ENCODE peak calls at places on chromosomes 11 and 22, in six cellular contexts. B is IMR-90, V is GM12891, Y is lower leg skin, J is H54, E is A549. N is an unnamed sample.

GRCh38 chr11:14376920-14377319 is 17.9 kb upstream of the RRAS2 start:
- DNase-seq in Y (no peak), E (no peak), B (no peak), J (no peak), V (no peak), N (no peak)

GRCh38 chr11:8907116-8907515 is 3.9 kb upstream of the AKIP1 start:
- DNase-seq in V (no peak), J (no peak), E (no peak), B (no peak), Y (no peak), N (no peak)

GRCh38 chr11:12380565-12381325 is 3.4 kb downstream of the PARVA start:
- DNase-seq in B (no peak), J (no peak), V (no peak), Y (no peak), E (no peak), N (no peak)

GRCh38 chr22:30423296-30423958 is 2.1 kb upstream of the MTFP1 start:
- DNase-seq in Y (peak; percentile 58), V (no peak), E (no peak), B (no peak), J (no peak), N (peak; percentile 74)

GRCh38 chr11:9726313-9727022 is 62.6 kb downstream of the SWAP70 start:
- DNase-seq in J (peak; percentile 44), E (no peak), V (no peak), Y (no peak), B (peak; percentile 88), N (no peak)

GRCh38 chr11:13772223-13773046 is 104.0 kb downstream of the FAR1 start:
- DNase-seq in J (peak; percentile 13), B (peak; percentile 62), Y (no peak), E (peak; percentile 16), V (no peak), N (peak; percentile 85)

GRCh38 chr22:42347281-42347824 is 76.9 kb upstream of the TCF20 start:
- DNase-seq in B (no peak), Y (no peak), J (no peak), V (no peak), E (no peak), N (no peak)

GRCh38 chr11:60841797-60842687 is at the start of gene CCDC86:
- DNase-seq in V (peak; percentile 98), E (peak; percentile 99), B (peak; percentile 94), J (peak; percentile 96), Y (peak; percentile 95), N (peak; percentile 98)

GRCh38 chr11:12460441-12460840 is 83.1 kb downstream of the PARVA start:
- DNase-seq in Y (no peak), E (no peak), J (no peak), B (peak; percentile 44), V (no peak), N (no peak)

GRCh38 chr22:49825436-49825835 is 2.2 kb downstream of the BRD1 start:
- DNase-seq in V (no peak), E (no peak), Y (no peak), B (peak; percentile 66), J (no peak), N (no peak)

GRCh38 chr22:36445158-36445668 is 36.2 kb downstream of the TXN2 start:
- DNase-seq in Y (no peak), E (no peak), B (peak; percentile 97), J (peak; percentile 67), V (no peak), N (no peak)

GRCh38 chr22:39973656-39974055 is 13.5 kb downstream of the TMA7B start:
- DNase-seq in E (no peak), V (no peak), J (no peak), B (no peak), Y (no peak), N (no peak)

GRCh38 chr11:87405843-87406242 is 368.1 kb downstream of the TMEM135 start:
- DNase-seq in V (no peak), Y (no peak), B (no peak), E (no peak), J (no peak), N (no peak)

GRCh38 chr11:4180441-4181183 is 86.0 kb downstream of the RRM1 start:
- DNase-seq in Y (no peak), V (no peak), E (no peak), B (no peak), J (no peak), N (no peak)

GRCh38 chr11:706957-707816 is 1.2 kb downstream of the EPS8L2 start:
- DNase-seq in E (peak; percentile 74), V (no peak), B (no peak), Y (no peak), J (peak; percentile 76), N (no peak)

GRCh38 chr11:706439-706956 is 467 bp downstream of the EPS8L2 start:
- DNase-seq in V (no peak), J (peak; percentile 63), Y (no peak), B (peak; percentile 36), E (peak; percentile 41), N (no peak)

GRCh38 chr11:704189-704798 is 1.7 kb upstream of the EPS8L2 start:
- DNase-seq in E (no peak), B (no peak), V (no peak), J (no peak), Y (no peak), N (no peak)

GRCh38 chr11:704799-705645 is 1.0 kb upstream of the EPS8L2 start:
- DNase-seq in V (no peak), E (peak; percentile 54), B (no peak), J (no peak), Y (no peak), N (no peak)

DNA sequence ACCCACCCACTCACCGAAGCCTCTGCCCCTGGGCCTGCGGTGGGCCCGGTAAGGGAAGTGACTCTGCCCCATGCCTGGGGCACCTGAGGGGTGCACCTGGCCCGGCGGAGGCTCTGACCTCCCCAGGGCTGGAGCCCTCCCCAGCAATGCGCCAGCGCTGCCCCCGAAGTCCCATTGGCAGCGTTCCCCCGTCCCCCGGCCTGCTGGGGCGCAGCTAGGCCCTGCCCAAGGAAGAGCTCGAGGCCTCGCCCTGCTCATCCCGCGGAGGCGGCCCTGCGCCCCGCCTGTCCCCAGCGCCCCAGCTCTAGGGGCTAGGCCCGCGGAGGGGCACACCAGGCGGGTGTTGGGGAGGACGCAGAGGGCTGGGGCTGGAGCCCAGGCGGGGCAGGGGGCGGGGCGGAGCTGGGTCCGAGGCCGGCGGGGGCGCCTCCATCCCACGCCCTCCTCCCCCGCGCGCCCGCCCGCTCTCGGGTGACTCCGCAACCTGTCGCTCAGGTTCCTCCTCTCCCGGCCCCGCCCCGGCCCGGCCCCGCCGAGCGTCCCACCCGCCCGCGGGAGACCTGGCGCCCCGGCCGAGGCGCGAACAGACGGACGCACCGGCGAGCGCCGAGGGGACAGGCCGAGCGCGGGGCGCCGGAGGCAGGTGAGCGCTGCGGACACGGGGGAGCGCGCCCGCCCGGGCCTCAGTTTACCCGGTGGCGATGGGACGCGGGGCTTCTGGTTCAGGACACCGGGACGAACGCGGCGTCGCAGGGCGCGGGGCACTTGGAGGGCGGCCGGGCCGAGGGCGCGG is at the start of gene EPS8L2:
- DNase-seq in Y (no peak), J (no peak), V (no peak), B (no peak), E (no peak), N (no peak)
- TF ChIP-seq POLR2A in Y (no peak), J (peak; percentile 68), V (no peak), B (no peak), E (peak; percentile 53), N (no peak)

GRCh38 chr11:57566035-57566504 is 1.4 kb downstream of the UBE2L6 start:
- DNase-seq in E (no peak), J (no peak), V (peak; percentile 37), B (peak; percentile 63), Y (peak; percentile 26), N (peak; percentile 78)
- TF ChIP-seq POLR2A in E (no peak), J (no peak), V (peak; percentile 33), B (no peak), Y (no peak), N (no peak)

DNA sequence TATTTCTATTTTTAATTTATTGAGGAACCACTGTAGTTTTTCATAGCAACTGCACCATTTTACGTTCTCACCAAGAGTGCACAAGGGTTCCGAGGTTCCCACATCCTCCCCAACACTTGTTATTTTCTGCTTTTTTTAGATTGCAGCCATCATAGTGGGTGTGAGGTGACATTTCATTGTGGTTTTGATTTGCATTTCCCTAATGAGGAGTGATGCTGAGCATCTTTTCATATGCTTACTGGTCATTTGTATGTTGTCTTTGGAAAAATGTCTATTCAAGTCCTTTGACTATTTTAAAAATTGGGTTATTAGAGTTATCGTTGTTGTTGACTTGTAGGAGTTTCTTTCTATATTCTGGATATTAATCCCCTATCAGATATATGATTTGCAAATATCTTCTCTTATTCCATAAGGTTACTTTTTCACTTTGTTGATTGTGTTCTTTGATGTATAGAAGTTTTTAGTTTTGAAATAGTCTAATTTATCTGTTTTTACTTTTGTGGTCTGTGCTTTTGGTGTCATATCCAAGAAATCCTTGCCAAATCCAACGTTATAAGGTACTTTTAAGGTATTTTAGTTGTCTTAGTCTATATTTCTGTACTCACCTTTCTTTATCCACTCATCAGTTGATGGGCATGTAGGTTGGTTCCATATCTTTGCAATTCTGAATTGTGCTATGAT is 9.0 kb downstream of the NEAT1 start:
- DNase-seq in J (no peak), B (peak; percentile 48), Y (no peak), V (no peak), E (no peak), N (no peak)
- TF ChIP-seq POLR2A in J (no peak), B (peak; percentile 54), Y (no peak), V (no peak), E (no peak), N (peak; percentile 21)

GRCh38 chr11:7549681-7550080 is 35.9 kb downstream of the PPFIBP2 start:
- DNase-seq in Y (no peak), J (no peak), B (no peak), E (no peak), V (no peak), N (no peak)
- TF ChIP-seq POLR2A in Y (no peak), J (no peak), B (no peak), E (no peak), V (no peak), N (no peak)